ENCODE peak calls at places on chromosomes 3 and 15, in eight cellular contexts. C is suprapubic skin; U is posterior cingulate gyrus; M is B cell; S is HTR-8/SVneo; I is hypothalamus; W is AG09309; K is CD8-positive, alpha-beta T cell. Q is an unnamed sample.

GRCh38 chr3:147195896-147196295 is 210.4 kb downstream of the ZIC4 start:
- DNase-seq in C (no peak), U (no peak), M (no peak), S (no peak), I (no peak), W (peak), K (no peak), Q (no peak)

GRCh38 chr3:32412887-32413286 is 21.2 kb downstream of the CMTM7 start:
- DNase-seq in C (no peak), U (no peak), M (no peak), S (no peak), I (no peak), W (no peak), K (no peak), Q (no peak)

GRCh38 chr15:67340630-67341029 is 86.0 kb downstream of the IQCH start:
- DNase-seq in C (no peak), U (no peak), M (no peak), S (no peak), I (no peak), W (no peak), K (no peak), Q (no peak)

GRCh38 chr15:25846377-25846776 is 16.8 kb downstream of the ATP10A start:
- DNase-seq in C (no peak), U (no peak), M (no peak), S (no peak), I (no peak), W (no peak), K (peak), Q (no peak)

GRCh38 chr15:62880278-62880677 is 162.3 kb upstream of the TPM1 start:
- DNase-seq in C (no peak), U (no peak), M (no peak), S (no peak), I (no peak), W (peak), K (no peak), Q (peak)

GRCh38 chr3:127691494-127691893 is 18.7 kb downstream of the ABTB1 start:
- DNase-seq in C (no peak), U (peak), M (no peak), S (no peak), I (no peak), W (no peak), K (no peak), Q (no peak)

GRCh38 chr3:45064512-45065372 is 38.6 kb downstream of the CLEC3B start:
- DNase-seq in C (no peak), U (no peak), M (no peak), S (no peak), I (no peak), W (no peak), K (no peak), Q (peak)

GRCh38 chr15:30953731-30954378 is 37.6 kb downstream of the MTMR10 start:
- DNase-seq in C (no peak), U (no peak), M (no peak), S (peak), I (no peak), W (peak), K (no peak), Q (peak)

GRCh38 chr15:81853349-81853748 is 192.5 kb downstream of the MEX3B start:
- DNase-seq in C (no peak), U (no peak), M (no peak), S (no peak), I (no peak), W (no peak), K (no peak), Q (no peak)

GRCh38 chr15:73753250-73754130 is at the start of gene INSYN1:
- DNase-seq in C (no peak), U (peak), M (no peak), S (peak), I (no peak), W (no peak), K (no peak), Q (peak)

GRCh38 chr3:49412632-49413337 is 562 bp downstream of the TCTA start:
- DNase-seq in C (no peak), U (peak), M (no peak), S (no peak), I (no peak), W (no peak), K (no peak), Q (no peak)

GRCh38 chr15:100832178-100832942 is 47.3 kb upstream of the ALDH1A3 start:
- DNase-seq in C (no peak), U (no peak), M (no peak), S (no peak), I (no peak), W (no peak), K (no peak), Q (no peak)

GRCh38 chr15:67018026-67018425 is 47.4 kb upstream of the SMAD3 start:
- DNase-seq in C (no peak), U (no peak), M (no peak), S (no peak), I (no peak), W (no peak), K (no peak), Q (no peak)

GRCh38 chr3:142106536-142106935 is 42.8 kb downstream of the TFDP2 start:
- DNase-seq in C (no peak), U (no peak), M (no peak), S (no peak), I (no peak), W (no peak), K (no peak), Q (no peak)

GRCh38 chr3:124837730-124838186 is 49.4 kb downstream of the ITGB5 start:
- DNase-seq in C (no peak), U (no peak), M (no peak), S (no peak), I (no peak), W (no peak), K (no peak), Q (peak)

GRCh38 chr3:102059145-102059943 is 210.0 kb downstream of the NFKBIZ start:
- DNase-seq in C (no peak), U (no peak), M (peak), S (no peak), I (no peak), W (no peak), K (no peak), Q (no peak)

GRCh38 chr3:12224181-12225147 is 64.4 kb upstream of the PPARG start:
- DNase-seq in C (no peak), U (peak), M (no peak), S (no peak), I (no peak), W (peak), K (no peak), Q (peak)

GRCh38 chr15:57681011-57681410 is 25.5 kb upstream of the POLR2M start:
- DNase-seq in C (no peak), U (no peak), M (no peak), S (no peak), I (no peak), W (no peak), K (no peak), Q (no peak)

GRCh38 chr3:148951599-148952361 is 39.6 kb upstream of the GYG1 start:
- DNase-seq in C (no peak), U (no peak), M (no peak), S (no peak), I (no peak), W (no peak), K (no peak), Q (no peak)

GRCh38 chr3:80770106-80771079 is 991.1 kb downstream of the GBE1 start:
- DNase-seq in C (no peak), U (no peak), M (no peak), S (no peak), I (no peak), W (no peak), K (no peak), Q (no peak)

GRCh38 chr3:97952280-97952679 is 20.0 kb downstream of the RIOX2 start:
- DNase-seq in C (no peak), U (no peak), M (no peak), S (no peak), I (no peak), W (peak), K (no peak), Q (no peak)

GRCh38 chr15:40871749-40872617 is 2.1 kb downstream of the RHOV start:
- DNase-seq in C (no peak), U (peak), M (no peak), S (no peak), I (no peak), W (no peak), K (no peak), Q (no peak)

GRCh38 chr15:68578175-68578959 is 426 bp upstream of the CORO2B start:
- DNase-seq in C (peak), U (peak), M (peak), S (peak), I (peak), W (peak), K (peak), Q (peak)

GRCh38 chr3:55060921-55061555 is 133.2 kb upstream of the LRTM1 start:
- DNase-seq in C (no peak), U (no peak), M (no peak), S (no peak), I (no peak), W (no peak), K (no peak), Q (no peak)

GRCh38 chr3:138412821-138413531 is 21.4 kb upstream of the ESYT3 start:
- DNase-seq in C (peak), U (no peak), M (no peak), S (no peak), I (no peak), W (no peak), K (no peak), Q (no peak)

GRCh38 chr3:20028846-20029430 is 11.3 kb upstream of the KAT2B start:
- DNase-seq in C (no peak), U (no peak), M (no peak), S (no peak), I (no peak), W (no peak), K (no peak), Q (no peak)

GRCh38 chr3:123687286-123687685 is 102.4 kb upstream of the HACD2 start:
- DNase-seq in C (no peak), U (no peak), M (no peak), S (no peak), I (no peak), W (no peak), K (no peak), Q (no peak)

GRCh38 chr3:99909714-99910508 is 92.2 kb downstream of the CMSS1 start:
- DNase-seq in C (no peak), U (no peak), M (no peak), S (peak), I (no peak), W (no peak), K (no peak), Q (peak)

GRCh38 chr15:94674251-94674650 is 442.9 kb downstream of the MCTP2 start:
- DNase-seq in C (no peak), U (peak), M (no peak), S (no peak), I (no peak), W (no peak), K (no peak), Q (peak)

GRCh38 chr3:52528596-52529375 is 4.9 kb downstream of the NT5DC2 start:
- DNase-seq in C (peak), U (peak), M (no peak), S (no peak), I (no peak), W (no peak), K (no peak), Q (no peak)

GRCh38 chr3:16251316-16252085 is 13.2 kb downstream of the DPH3 start:
- DNase-seq in C (no peak), U (no peak), M (no peak), S (no peak), I (no peak), W (no peak), K (no peak), Q (no peak)